ENCODE peak calls at places on chromosomes 2 and 18, in eight cellular contexts. One of them, this sample, is unnamed.

GRCh38 chr18:10054366-10054765 is 140.6 kb downstream of the VAPA start:
- DNase-seq in dorsolateral prefrontal cortex: no peak
- DNase-seq in brain pericyte: no peak
- DNase-seq in activated T-cell treated with anti-CD3 and anti-CD28 coated beads, Interleukin-2, amount 50 U/mL, for 24 hours: no peak
- DNase-seq in left ventricle myocardium inferior: no peak
- DNase-seq in AML-193: no peak
- DNase-seq in lower leg skin: no peak
- DNase-seq in stimulated activated CD4-positive, alpha-beta T cell treated with anti-CD3 and anti-CD28 coated beads, Interleukin-4, amount 100 ng/mL, for 1 hour: no peak
- DNase-seq in this sample: no peak

GRCh38 chr2:150732064-150732463 is 244.6 kb upstream of the RND3 start:
- DNase-seq in dorsolateral prefrontal cortex: no peak
- DNase-seq in brain pericyte: no peak
- DNase-seq in activated T-cell treated with anti-CD3 and anti-CD28 coated beads, Interleukin-2, amount 50 U/mL, for 24 hours: no peak
- DNase-seq in left ventricle myocardium inferior: no peak
- DNase-seq in AML-193: no peak
- DNase-seq in lower leg skin: no peak
- DNase-seq in stimulated activated CD4-positive, alpha-beta T cell treated with anti-CD3 and anti-CD28 coated beads, Interleukin-4, amount 100 ng/mL, for 1 hour: no peak
- DNase-seq in this sample: no peak

GRCh38 chr2:234606906-234607305 is 110.0 kb upstream of the ARL4C start:
- DNase-seq in dorsolateral prefrontal cortex: no peak
- DNase-seq in brain pericyte: no peak
- DNase-seq in activated T-cell treated with anti-CD3 and anti-CD28 coated beads, Interleukin-2, amount 50 U/mL, for 24 hours: no peak
- DNase-seq in left ventricle myocardium inferior: no peak
- DNase-seq in AML-193: no peak
- DNase-seq in lower leg skin: no peak
- DNase-seq in stimulated activated CD4-positive, alpha-beta T cell treated with anti-CD3 and anti-CD28 coated beads, Interleukin-4, amount 100 ng/mL, for 1 hour: no peak
- DNase-seq in this sample: no peak

GRCh38 chr2:15449542-15450236 is 111.4 kb downstream of the NBAS start:
- DNase-seq in dorsolateral prefrontal cortex: no peak
- DNase-seq in brain pericyte: no peak
- DNase-seq in activated T-cell treated with anti-CD3 and anti-CD28 coated beads, Interleukin-2, amount 50 U/mL, for 24 hours: no peak
- DNase-seq in left ventricle myocardium inferior: no peak
- DNase-seq in AML-193: no peak
- DNase-seq in lower leg skin: no peak
- DNase-seq in stimulated activated CD4-positive, alpha-beta T cell treated with anti-CD3 and anti-CD28 coated beads, Interleukin-4, amount 100 ng/mL, for 1 hour: no peak
- DNase-seq in this sample: no peak

GRCh38 chr18:32175265-32175664 is 14.6 kb upstream of the MEP1B start:
- DNase-seq in dorsolateral prefrontal cortex: peak
- DNase-seq in brain pericyte: no peak
- DNase-seq in activated T-cell treated with anti-CD3 and anti-CD28 coated beads, Interleukin-2, amount 50 U/mL, for 24 hours: no peak
- DNase-seq in left ventricle myocardium inferior: peak
- DNase-seq in AML-193: no peak
- DNase-seq in lower leg skin: no peak
- DNase-seq in stimulated activated CD4-positive, alpha-beta T cell treated with anti-CD3 and anti-CD28 coated beads, Interleukin-4, amount 100 ng/mL, for 1 hour: no peak
- DNase-seq in this sample: no peak

GRCh38 chr2:58042486-58042970 is 4.1 kb upstream of the VRK2 start:
- DNase-seq in dorsolateral prefrontal cortex: no peak
- DNase-seq in brain pericyte: peak
- DNase-seq in activated T-cell treated with anti-CD3 and anti-CD28 coated beads, Interleukin-2, amount 50 U/mL, for 24 hours: no peak
- DNase-seq in left ventricle myocardium inferior: no peak
- DNase-seq in AML-193: no peak
- DNase-seq in lower leg skin: no peak
- DNase-seq in stimulated activated CD4-positive, alpha-beta T cell treated with anti-CD3 and anti-CD28 coated beads, Interleukin-4, amount 100 ng/mL, for 1 hour: no peak
- DNase-seq in this sample: no peak

GRCh38 chr18:40841063-40841462 is 1114.0 kb upstream of the PIK3C3 start:
- DNase-seq in dorsolateral prefrontal cortex: no peak
- DNase-seq in brain pericyte: no peak
- DNase-seq in activated T-cell treated with anti-CD3 and anti-CD28 coated beads, Interleukin-2, amount 50 U/mL, for 24 hours: no peak
- DNase-seq in left ventricle myocardium inferior: no peak
- DNase-seq in AML-193: no peak
- DNase-seq in lower leg skin: no peak
- DNase-seq in stimulated activated CD4-positive, alpha-beta T cell treated with anti-CD3 and anti-CD28 coated beads, Interleukin-4, amount 100 ng/mL, for 1 hour: no peak
- DNase-seq in this sample: no peak

GRCh38 chr2:19685713-19686112 is 216.1 kb downstream of the TTC32 start:
- DNase-seq in dorsolateral prefrontal cortex: no peak
- DNase-seq in brain pericyte: no peak
- DNase-seq in activated T-cell treated with anti-CD3 and anti-CD28 coated beads, Interleukin-2, amount 50 U/mL, for 24 hours: no peak
- DNase-seq in left ventricle myocardium inferior: no peak
- DNase-seq in AML-193: no peak
- DNase-seq in lower leg skin: no peak
- DNase-seq in stimulated activated CD4-positive, alpha-beta T cell treated with anti-CD3 and anti-CD28 coated beads, Interleukin-4, amount 100 ng/mL, for 1 hour: no peak
- DNase-seq in this sample: no peak

GRCh38 chr18:13403786-13404549 is 185.4 kb downstream of the LDLRAD4 start:
- DNase-seq in dorsolateral prefrontal cortex: no peak
- DNase-seq in brain pericyte: no peak
- DNase-seq in activated T-cell treated with anti-CD3 and anti-CD28 coated beads, Interleukin-2, amount 50 U/mL, for 24 hours: no peak
- DNase-seq in left ventricle myocardium inferior: no peak
- DNase-seq in AML-193: no peak
- DNase-seq in lower leg skin: no peak
- DNase-seq in stimulated activated CD4-positive, alpha-beta T cell treated with anti-CD3 and anti-CD28 coated beads, Interleukin-4, amount 100 ng/mL, for 1 hour: no peak
- DNase-seq in this sample: no peak

GRCh38 chr2:133811409-133812125 is 243.3 kb upstream of the NCKAP5 start:
- DNase-seq in dorsolateral prefrontal cortex: no peak
- DNase-seq in brain pericyte: no peak
- DNase-seq in activated T-cell treated with anti-CD3 and anti-CD28 coated beads, Interleukin-2, amount 50 U/mL, for 24 hours: no peak
- DNase-seq in left ventricle myocardium inferior: no peak
- DNase-seq in AML-193: no peak
- DNase-seq in lower leg skin: no peak
- DNase-seq in stimulated activated CD4-positive, alpha-beta T cell treated with anti-CD3 and anti-CD28 coated beads, Interleukin-4, amount 100 ng/mL, for 1 hour: no peak
- DNase-seq in this sample: no peak

GRCh38 chr2:209872675-209873074 is 101.0 kb downstream of the UNC80 start:
- DNase-seq in dorsolateral prefrontal cortex: peak
- DNase-seq in brain pericyte: no peak
- DNase-seq in activated T-cell treated with anti-CD3 and anti-CD28 coated beads, Interleukin-2, amount 50 U/mL, for 24 hours: no peak
- DNase-seq in left ventricle myocardium inferior: peak
- DNase-seq in AML-193: no peak
- DNase-seq in lower leg skin: peak
- DNase-seq in stimulated activated CD4-positive, alpha-beta T cell treated with anti-CD3 and anti-CD28 coated beads, Interleukin-4, amount 100 ng/mL, for 1 hour: no peak
- DNase-seq in this sample: no peak

GRCh38 chr2:44275915-44276279 is 617 bp downstream of the SLC3A1 start:
- DNase-seq in dorsolateral prefrontal cortex: no peak
- DNase-seq in brain pericyte: no peak
- DNase-seq in activated T-cell treated with anti-CD3 and anti-CD28 coated beads, Interleukin-2, amount 50 U/mL, for 24 hours: no peak
- DNase-seq in left ventricle myocardium inferior: no peak
- DNase-seq in AML-193: no peak
- DNase-seq in lower leg skin: no peak
- DNase-seq in stimulated activated CD4-positive, alpha-beta T cell treated with anti-CD3 and anti-CD28 coated beads, Interleukin-4, amount 100 ng/mL, for 1 hour: no peak
- DNase-seq in this sample: no peak

GRCh38 chr2:119713819-119714490 is 35.0 kb downstream of the TMEM177 start:
- DNase-seq in dorsolateral prefrontal cortex: no peak
- DNase-seq in brain pericyte: no peak
- DNase-seq in activated T-cell treated with anti-CD3 and anti-CD28 coated beads, Interleukin-2, amount 50 U/mL, for 24 hours: no peak
- DNase-seq in left ventricle myocardium inferior: no peak
- DNase-seq in AML-193: no peak
- DNase-seq in lower leg skin: no peak
- DNase-seq in stimulated activated CD4-positive, alpha-beta T cell treated with anti-CD3 and anti-CD28 coated beads, Interleukin-4, amount 100 ng/mL, for 1 hour: no peak
- DNase-seq in this sample: no peak

GRCh38 chr2:84906108-84906899 is 848 bp downstream of the TMSB10 start:
- DNase-seq in dorsolateral prefrontal cortex: no peak
- DNase-seq in brain pericyte: no peak
- DNase-seq in activated T-cell treated with anti-CD3 and anti-CD28 coated beads, Interleukin-2, amount 50 U/mL, for 24 hours: peak
- DNase-seq in left ventricle myocardium inferior: peak
- DNase-seq in AML-193: peak
- DNase-seq in lower leg skin: no peak
- DNase-seq in stimulated activated CD4-positive, alpha-beta T cell treated with anti-CD3 and anti-CD28 coated beads, Interleukin-4, amount 100 ng/mL, for 1 hour: peak
- DNase-seq in this sample: peak

GRCh38 chr2:108632332-108632712 is 87.0 kb upstream of the RANBP2 start:
- DNase-seq in dorsolateral prefrontal cortex: no peak
- DNase-seq in brain pericyte: no peak
- DNase-seq in activated T-cell treated with anti-CD3 and anti-CD28 coated beads, Interleukin-2, amount 50 U/mL, for 24 hours: no peak
- DNase-seq in left ventricle myocardium inferior: no peak
- DNase-seq in AML-193: no peak
- DNase-seq in lower leg skin: no peak
- DNase-seq in stimulated activated CD4-positive, alpha-beta T cell treated with anti-CD3 and anti-CD28 coated beads, Interleukin-4, amount 100 ng/mL, for 1 hour: no peak
- DNase-seq in this sample: no peak

GRCh38 chr2:102226612-102227351 is 40.0 kb downstream of the IL1RL2 start:
- DNase-seq in dorsolateral prefrontal cortex: peak
- DNase-seq in brain pericyte: no peak
- DNase-seq in activated T-cell treated with anti-CD3 and anti-CD28 coated beads, Interleukin-2, amount 50 U/mL, for 24 hours: no peak
- DNase-seq in left ventricle myocardium inferior: no peak
- DNase-seq in AML-193: no peak
- DNase-seq in lower leg skin: no peak
- DNase-seq in stimulated activated CD4-positive, alpha-beta T cell treated with anti-CD3 and anti-CD28 coated beads, Interleukin-4, amount 100 ng/mL, for 1 hour: no peak
- DNase-seq in this sample: no peak

GRCh38 chr2:103174711-103175110 is 412.9 kb downstream of the TMEM182 start:
- DNase-seq in dorsolateral prefrontal cortex: no peak
- DNase-seq in brain pericyte: no peak
- DNase-seq in activated T-cell treated with anti-CD3 and anti-CD28 coated beads, Interleukin-2, amount 50 U/mL, for 24 hours: no peak
- DNase-seq in left ventricle myocardium inferior: no peak
- DNase-seq in AML-193: no peak
- DNase-seq in lower leg skin: no peak
- DNase-seq in stimulated activated CD4-positive, alpha-beta T cell treated with anti-CD3 and anti-CD28 coated beads, Interleukin-4, amount 100 ng/mL, for 1 hour: no peak
- DNase-seq in this sample: no peak

GRCh38 chr2:184598313-184599053 is at the start of gene ZNF804A:
- DNase-seq in dorsolateral prefrontal cortex: peak
- DNase-seq in brain pericyte: no peak
- DNase-seq in activated T-cell treated with anti-CD3 and anti-CD28 coated beads, Interleukin-2, amount 50 U/mL, for 24 hours: peak
- DNase-seq in left ventricle myocardium inferior: peak
- DNase-seq in AML-193: no peak
- DNase-seq in lower leg skin: peak
- DNase-seq in stimulated activated CD4-positive, alpha-beta T cell treated with anti-CD3 and anti-CD28 coated beads, Interleukin-4, amount 100 ng/mL, for 1 hour: peak
- DNase-seq in this sample: peak

GRCh38 chr2:239496700-239497099 is 95.9 kb upstream of the HDAC4 start:
- DNase-seq in dorsolateral prefrontal cortex: peak
- DNase-seq in brain pericyte: no peak
- DNase-seq in activated T-cell treated with anti-CD3 and anti-CD28 coated beads, Interleukin-2, amount 50 U/mL, for 24 hours: no peak
- DNase-seq in left ventricle myocardium inferior: no peak
- DNase-seq in AML-193: no peak
- DNase-seq in lower leg skin: no peak
- DNase-seq in stimulated activated CD4-positive, alpha-beta T cell treated with anti-CD3 and anti-CD28 coated beads, Interleukin-4, amount 100 ng/mL, for 1 hour: no peak
- DNase-seq in this sample: no peak

GRCh38 chr2:85504434-85505261 is 34.3 kb upstream of the MAT2A start:
- DNase-seq in dorsolateral prefrontal cortex: no peak
- DNase-seq in brain pericyte: peak
- DNase-seq in activated T-cell treated with anti-CD3 and anti-CD28 coated beads, Interleukin-2, amount 50 U/mL, for 24 hours: no peak
- DNase-seq in left ventricle myocardium inferior: peak
- DNase-seq in AML-193: no peak
- DNase-seq in lower leg skin: peak
- DNase-seq in stimulated activated CD4-positive, alpha-beta T cell treated with anti-CD3 and anti-CD28 coated beads, Interleukin-4, amount 100 ng/mL, for 1 hour: no peak
- DNase-seq in this sample: peak

GRCh38 chr2:26424211-26424610 is 22.5 kb downstream of the DRC1 start:
- DNase-seq in dorsolateral prefrontal cortex: no peak
- DNase-seq in brain pericyte: no peak
- DNase-seq in activated T-cell treated with anti-CD3 and anti-CD28 coated beads, Interleukin-2, amount 50 U/mL, for 24 hours: no peak
- DNase-seq in left ventricle myocardium inferior: no peak
- DNase-seq in AML-193: no peak
- DNase-seq in lower leg skin: no peak
- DNase-seq in stimulated activated CD4-positive, alpha-beta T cell treated with anti-CD3 and anti-CD28 coated beads, Interleukin-4, amount 100 ng/mL, for 1 hour: no peak
- DNase-seq in this sample: no peak

GRCh38 chr2:154580767-154581166 is 117.7 kb upstream of the KCNJ3 start:
- DNase-seq in dorsolateral prefrontal cortex: no peak
- DNase-seq in brain pericyte: no peak
- DNase-seq in activated T-cell treated with anti-CD3 and anti-CD28 coated beads, Interleukin-2, amount 50 U/mL, for 24 hours: no peak
- DNase-seq in left ventricle myocardium inferior: no peak
- DNase-seq in AML-193: no peak
- DNase-seq in lower leg skin: no peak
- DNase-seq in stimulated activated CD4-positive, alpha-beta T cell treated with anti-CD3 and anti-CD28 coated beads, Interleukin-4, amount 100 ng/mL, for 1 hour: no peak
- DNase-seq in this sample: no peak

GRCh38 chr2:128377071-128377910 is 58.6 kb upstream of the HS6ST1 start:
- DNase-seq in dorsolateral prefrontal cortex: no peak
- DNase-seq in brain pericyte: no peak
- DNase-seq in activated T-cell treated with anti-CD3 and anti-CD28 coated beads, Interleukin-2, amount 50 U/mL, for 24 hours: no peak
- DNase-seq in left ventricle myocardium inferior: no peak
- DNase-seq in AML-193: no peak
- DNase-seq in lower leg skin: no peak
- DNase-seq in stimulated activated CD4-positive, alpha-beta T cell treated with anti-CD3 and anti-CD28 coated beads, Interleukin-4, amount 100 ng/mL, for 1 hour: no peak
- DNase-seq in this sample: peak

GRCh38 chr2:195411219-195411687 is 245.8 kb upstream of the SLC39A10 start:
- DNase-seq in dorsolateral prefrontal cortex: no peak
- DNase-seq in brain pericyte: no peak
- DNase-seq in activated T-cell treated with anti-CD3 and anti-CD28 coated beads, Interleukin-2, amount 50 U/mL, for 24 hours: no peak
- DNase-seq in left ventricle myocardium inferior: no peak
- DNase-seq in AML-193: no peak
- DNase-seq in lower leg skin: no peak
- DNase-seq in stimulated activated CD4-positive, alpha-beta T cell treated with anti-CD3 and anti-CD28 coated beads, Interleukin-4, amount 100 ng/mL, for 1 hour: no peak
- DNase-seq in this sample: no peak

GRCh38 chr2:71336384-71336783 is 4.8 kb downstream of the ZNF638 start:
- DNase-seq in dorsolateral prefrontal cortex: no peak
- DNase-seq in brain pericyte: no peak
- DNase-seq in activated T-cell treated with anti-CD3 and anti-CD28 coated beads, Interleukin-2, amount 50 U/mL, for 24 hours: no peak
- DNase-seq in left ventricle myocardium inferior: no peak
- DNase-seq in AML-193: no peak
- DNase-seq in lower leg skin: no peak
- DNase-seq in stimulated activated CD4-positive, alpha-beta T cell treated with anti-CD3 and anti-CD28 coated beads, Interleukin-4, amount 100 ng/mL, for 1 hour: no peak
- DNase-seq in this sample: no peak

GRCh38 chr2:42300527-42300926 is 60.5 kb downstream of the COX7A2L start:
- DNase-seq in dorsolateral prefrontal cortex: no peak
- DNase-seq in brain pericyte: no peak
- DNase-seq in activated T-cell treated with anti-CD3 and anti-CD28 coated beads, Interleukin-2, amount 50 U/mL, for 24 hours: no peak
- DNase-seq in left ventricle myocardium inferior: no peak
- DNase-seq in AML-193: no peak
- DNase-seq in lower leg skin: no peak
- DNase-seq in stimulated activated CD4-positive, alpha-beta T cell treated with anti-CD3 and anti-CD28 coated beads, Interleukin-4, amount 100 ng/mL, for 1 hour: no peak
- DNase-seq in this sample: no peak

GRCh38 chr2:207692206-207693065 is 19.0 kb upstream of the CCNYL1 start:
- DNase-seq in dorsolateral prefrontal cortex: peak
- DNase-seq in brain pericyte: no peak
- DNase-seq in activated T-cell treated with anti-CD3 and anti-CD28 coated beads, Interleukin-2, amount 50 U/mL, for 24 hours: peak
- DNase-seq in left ventricle myocardium inferior: no peak
- DNase-seq in AML-193: peak
- DNase-seq in lower leg skin: no peak
- DNase-seq in stimulated activated CD4-positive, alpha-beta T cell treated with anti-CD3 and anti-CD28 coated beads, Interleukin-4, amount 100 ng/mL, for 1 hour: peak
- DNase-seq in this sample: no peak

GRCh38 chr2:237012021-237012420 is 73.7 kb upstream of the COPS8 start:
- DNase-seq in dorsolateral prefrontal cortex: no peak
- DNase-seq in brain pericyte: no peak
- DNase-seq in activated T-cell treated with anti-CD3 and anti-CD28 coated beads, Interleukin-2, amount 50 U/mL, for 24 hours: no peak
- DNase-seq in left ventricle myocardium inferior: no peak
- DNase-seq in AML-193: no peak
- DNase-seq in lower leg skin: no peak
- DNase-seq in stimulated activated CD4-positive, alpha-beta T cell treated with anti-CD3 and anti-CD28 coated beads, Interleukin-4, amount 100 ng/mL, for 1 hour: no peak
- DNase-seq in this sample: no peak

GRCh38 chr2:236711440-236711839 is 141.8 kb downstream of the ACKR3 start:
- DNase-seq in dorsolateral prefrontal cortex: no peak
- DNase-seq in brain pericyte: no peak
- DNase-seq in activated T-cell treated with anti-CD3 and anti-CD28 coated beads, Interleukin-2, amount 50 U/mL, for 24 hours: no peak
- DNase-seq in left ventricle myocardium inferior: no peak
- DNase-seq in AML-193: no peak
- DNase-seq in lower leg skin: peak
- DNase-seq in stimulated activated CD4-positive, alpha-beta T cell treated with anti-CD3 and anti-CD28 coated beads, Interleukin-4, amount 100 ng/mL, for 1 hour: no peak
- DNase-seq in this sample: no peak

GRCh38 chr2:124325667-124326425 is 300.8 kb downstream of the CNTNAP5 start:
- DNase-seq in dorsolateral prefrontal cortex: no peak
- DNase-seq in brain pericyte: no peak
- DNase-seq in activated T-cell treated with anti-CD3 and anti-CD28 coated beads, Interleukin-2, amount 50 U/mL, for 24 hours: no peak
- DNase-seq in left ventricle myocardium inferior: no peak
- DNase-seq in AML-193: peak
- DNase-seq in lower leg skin: no peak
- DNase-seq in stimulated activated CD4-positive, alpha-beta T cell treated with anti-CD3 and anti-CD28 coated beads, Interleukin-4, amount 100 ng/mL, for 1 hour: no peak
- DNase-seq in this sample: no peak

GRCh38 chr2:191401287-191401686 is 156.1 kb downstream of the MYO1B start:
- DNase-seq in dorsolateral prefrontal cortex: no peak
- DNase-seq in brain pericyte: no peak
- DNase-seq in activated T-cell treated with anti-CD3 and anti-CD28 coated beads, Interleukin-2, amount 50 U/mL, for 24 hours: no peak
- DNase-seq in left ventricle myocardium inferior: no peak
- DNase-seq in AML-193: no peak
- DNase-seq in lower leg skin: no peak
- DNase-seq in stimulated activated CD4-positive, alpha-beta T cell treated with anti-CD3 and anti-CD28 coated beads, Interleukin-4, amount 100 ng/mL, for 1 hour: no peak
- DNase-seq in this sample: no peak

GRCh38 chr2:152444448-152444847 is 109.5 kb downstream of the FMNL2 start:
- DNase-seq in dorsolateral prefrontal cortex: no peak
- DNase-seq in brain pericyte: no peak
- DNase-seq in activated T-cell treated with anti-CD3 and anti-CD28 coated beads, Interleukin-2, amount 50 U/mL, for 24 hours: no peak
- DNase-seq in left ventricle myocardium inferior: no peak
- DNase-seq in AML-193: no peak
- DNase-seq in lower leg skin: no peak
- DNase-seq in stimulated activated CD4-positive, alpha-beta T cell treated with anti-CD3 and anti-CD28 coated beads, Interleukin-4, amount 100 ng/mL, for 1 hour: no peak
- DNase-seq in this sample: no peak

GRCh38 chr2:180456811-180457210 is 449.7 kb upstream of the CWC22 start:
- DNase-seq in dorsolateral prefrontal cortex: no peak
- DNase-seq in brain pericyte: no peak
- DNase-seq in activated T-cell treated with anti-CD3 and anti-CD28 coated beads, Interleukin-2, amount 50 U/mL, for 24 hours: no peak
- DNase-seq in left ventricle myocardium inferior: no peak
- DNase-seq in AML-193: no peak
- DNase-seq in lower leg skin: no peak
- DNase-seq in stimulated activated CD4-positive, alpha-beta T cell treated with anti-CD3 and anti-CD28 coated beads, Interleukin-4, amount 100 ng/mL, for 1 hour: no peak
- DNase-seq in this sample: no peak

This sample was measured in activated naive CD8-positive, alpha-beta T cell treated with anti-CD3 and anti-CD28 coated beads, Interleukin-2, amount 10 ng/mL, durations not matched to agents 7 days and 5 days.